ENCODE peak calls at places on chromosomes 4 and X, in eight cellular contexts. W is neural crest cell; G is type B pancreatic cell; E is effector CD4-positive, alpha-beta T cell; O is activated CD4-positive, alpha-beta T cell treated with anti-CD3 and anti-CD28 coated beads, Interleukin-2, amount 10 ng/mL, durations not matched to agents 7 days and 5 days; D is EH; N is KBM-7; S is activated T-cell treated with anti-CD3 and anti-CD28 coated beads, Interleukin-2, amount 50 U/mL, for 4 hours. Q is an unnamed sample.

GRCh38 chr4:155079866-155080265 is 128.6 kb upstream of the NPY2R start:
- DNase-seq in G (no peak), W (no peak), N (no peak), D (peak), O (no peak), S (no peak), E (no peak), Q (no peak)

GRCh38 chr4:17510582-17510981 is 1.3 kb downstream of the QDPR start:
- DNase-seq in G (no peak), S (no peak), D (no peak), O (no peak), N (peak), W (no peak), E (no peak), Q (no peak)

GRCh38 chr4:122480023-122480422 is 23.5 kb upstream of the IL2 start:
- DNase-seq in G (no peak), W (no peak), D (peak), N (peak), E (no peak), O (no peak), S (no peak), Q (peak)

GRCh38 chr4:2991243-2991642 is 27.9 kb downstream of the GRK4 start:
- DNase-seq in W (no peak), N (no peak), G (no peak), E (no peak), S (no peak), D (no peak), O (no peak), Q (no peak)

GRCh38 chrX:103329991-103330390 is at the start of gene TCEAL7:
- DNase-seq in O (no peak), D (peak), S (no peak), W (no peak), E (no peak), N (no peak), G (no peak), Q (no peak)

GRCh38 chrX:50812995-50813842 is 775 bp downstream of the SHROOM4 start:
- DNase-seq in O (no peak), S (no peak), G (peak), W (peak), N (no peak), D (peak), E (no peak), Q (no peak)

GRCh38 chrX:49910344-49910743 is 12.1 kb upstream of the CLCN5 start:
- DNase-seq in W (no peak), O (peak), G (no peak), E (no peak), S (no peak), D (no peak), N (peak), Q (no peak)

GRCh38 chrX:153966841-153967535 is 4.6 kb downstream of the HCFC1 start:
- DNase-seq in D (no peak), W (no peak), S (peak), E (no peak), N (no peak), O (no peak), G (no peak), Q (no peak)

GRCh38 chr4:107757860-107758476 is 37.9 kb upstream of the PAPSS1 start:
- DNase-seq in O (no peak), S (no peak), G (no peak), N (peak), E (no peak), W (no peak), D (peak), Q (no peak)

GRCh38 chrX:55593296-55593695 is 29.9 kb upstream of the FOXR2 start:
- DNase-seq in E (no peak), W (no peak), G (no peak), O (no peak), N (no peak), S (no peak), D (no peak), Q (no peak)

GRCh38 chr4:99151452-99151851 is 7.4 kb upstream of the ADH4 start:
- DNase-seq in D (no peak), G (no peak), E (no peak), O (no peak), N (no peak), W (no peak), S (no peak), Q (no peak)

GRCh38 chr4:5051210-5051691 is at the start of gene STK32B:
- DNase-seq in D (peak), O (peak), E (no peak), G (peak), W (peak), S (no peak), N (peak), Q (no peak)

GRCh38 chrX:29948653-29949052 is 266.7 kb upstream of the MAGEB2 start:
- DNase-seq in G (no peak), W (no peak), N (no peak), E (no peak), D (peak), O (no peak), S (no peak), Q (no peak)

GRCh38 chr4:140568507-140569306 is at the start of gene UCP1:
- DNase-seq in E (no peak), S (no peak), W (peak), D (peak), G (no peak), N (peak), O (no peak), Q (no peak)

GRCh38 chrX:120625366-120625765 is 4.5 kb downstream of the C1GALT1C1 start:
- DNase-seq in N (no peak), S (no peak), E (no peak), O (no peak), W (no peak), G (no peak), D (peak), Q (no peak)

GRCh38 chrX:38216642-38217041 is 4.0 kb downstream of the SRPX start:
- DNase-seq in W (no peak), E (no peak), N (no peak), G (no peak), D (no peak), S (no peak), O (no peak), Q (no peak)

GRCh38 chr4:5114911-5115310 is 63.6 kb downstream of the STK32B start:
- DNase-seq in D (peak), N (no peak), E (no peak), O (no peak), W (no peak), G (no peak), S (no peak), Q (no peak)

GRCh38 chr4:76723916-76724315 is 174.0 kb downstream of the SOWAHB start:
- DNase-seq in S (no peak), W (no peak), O (no peak), D (peak), G (no peak), E (no peak), N (peak), Q (no peak)

GRCh38 chr4:108901271-108901670 is 138.4 kb upstream of the ETNPPL start:
- DNase-seq in E (no peak), S (no peak), W (no peak), N (no peak), O (no peak), D (no peak), G (no peak), Q (no peak)

GRCh38 chrX:8044861-8045434 is 117.7 kb upstream of the PNPLA4 start:
- DNase-seq in O (no peak), W (no peak), N (no peak), D (no peak), E (no peak), S (no peak), G (no peak), Q (no peak)

Q was measured in CMK.